ENCODE peak calls at places on chromosomes 6 and 20, in five cellular contexts. One of them, this sample, is unnamed.

GRCh38 chr20:10924628-10925266 is 250.9 kb upstream of the JAG1 start:
- DNase-seq in HepG2: no peak
- DNase-seq in A549: no peak
- DNase-seq in GM12878: no peak
- DNase-seq in K562: no peak
- DNase-seq in this sample: no peak

GRCh38 chr6:31037692-31038091 is 27.4 kb downstream of the MUC22 start:
- DNase-seq in HepG2: no peak
- DNase-seq in A549: no peak
- DNase-seq in GM12878: no peak
- DNase-seq in K562: no peak
- DNase-seq in this sample: no peak

GRCh38 chr6:26033132-26033941 is 53.9 kb upstream of the HFE start:
- DNase-seq in HepG2: peak; percentile 96
- DNase-seq in A549: peak; percentile 87
- DNase-seq in GM12878: peak; percentile 99
- DNase-seq in K562: peak; percentile 96
- DNase-seq in this sample: peak; percentile 95

GRCh38 chr6:37173573-37174195 is 3.7 kb downstream of the PIM1 start:
- DNase-seq in HepG2: no peak
- DNase-seq in A549: no peak
- DNase-seq in GM12878: no peak
- DNase-seq in K562: peak; percentile 84
- DNase-seq in this sample: no peak

GRCh38 chr20:5586720-5587119 is 163.5 kb upstream of the SHLD1 start:
- DNase-seq in HepG2: no peak
- DNase-seq in A549: no peak
- DNase-seq in GM12878: no peak
- DNase-seq in K562: no peak
- DNase-seq in this sample: no peak

GRCh38 chr20:58374906-58375760 is 13.9 kb upstream of the VAPB start:
- DNase-seq in HepG2: no peak
- DNase-seq in A549: no peak
- DNase-seq in GM12878: no peak
- DNase-seq in K562: no peak
- DNase-seq in this sample: peak; percentile 92

GRCh38 chr6:150395388-150396009 is 26.7 kb downstream of the IYD start:
- DNase-seq in HepG2: peak; percentile 60
- DNase-seq in A549: peak; percentile 47
- DNase-seq in GM12878: no peak
- DNase-seq in K562: peak; percentile 73
- DNase-seq in this sample: peak; percentile 93

GRCh38 chr6:10662207-10662606 is 32.2 kb downstream of the C6orf52 start:
- DNase-seq in HepG2: no peak
- DNase-seq in A549: no peak
- DNase-seq in GM12878: no peak
- DNase-seq in K562: no peak
- DNase-seq in this sample: no peak

GRCh38 chr20:3932277-3933073 is 43.3 kb downstream of the PANK2 start:
- DNase-seq in HepG2: no peak
- DNase-seq in A549: no peak
- DNase-seq in GM12878: no peak
- DNase-seq in K562: no peak
- DNase-seq in this sample: no peak

GRCh38 chr6:148835920-148836441 is 89.2 kb downstream of the UST start:
- DNase-seq in HepG2: no peak
- DNase-seq in A549: no peak
- DNase-seq in GM12878: no peak
- DNase-seq in K562: no peak
- DNase-seq in this sample: no peak

GRCh38 chr20:19867940-19868371 is 109.9 kb downstream of the RIN2 start:
- DNase-seq in HepG2: no peak
- DNase-seq in A549: no peak
- DNase-seq in GM12878: no peak
- DNase-seq in K562: no peak
- DNase-seq in this sample: no peak

GRCh38 chr20:17895641-17896246 is 72.8 kb downstream of the SNX5 start:
- DNase-seq in HepG2: no peak
- DNase-seq in A549: no peak
- DNase-seq in GM12878: peak; percentile 11
- DNase-seq in K562: peak; percentile 28
- DNase-seq in this sample: peak; percentile 54

GRCh38 chr6:146090474-146090873 is 61.6 kb downstream of the GRM1 start:
- DNase-seq in HepG2: no peak
- DNase-seq in A549: no peak
- DNase-seq in GM12878: no peak
- DNase-seq in K562: no peak
- DNase-seq in this sample: no peak

GRCh38 chr20:33704197-33704924 is 15.7 kb downstream of the PXMP4 start:
- DNase-seq in HepG2: no peak
- DNase-seq in A549: no peak
- DNase-seq in GM12878: no peak
- DNase-seq in K562: no peak
- DNase-seq in this sample: no peak

GRCh38 chr6:13339863-13340635 is 11.7 kb upstream of the TBC1D7 start:
- DNase-seq in HepG2: no peak
- DNase-seq in A549: no peak
- DNase-seq in GM12878: no peak
- DNase-seq in K562: no peak
- DNase-seq in this sample: no peak

GRCh38 chr20:20209684-20210083 is 157.4 kb downstream of the CFAP61 start:
- DNase-seq in HepG2: no peak
- DNase-seq in A549: no peak
- DNase-seq in GM12878: no peak
- DNase-seq in K562: no peak
- DNase-seq in this sample: no peak

GRCh38 chr6:137677714-137678113 is 183.5 kb upstream of the OLIG3 start:
- DNase-seq in HepG2: no peak
- DNase-seq in A549: no peak
- DNase-seq in GM12878: no peak
- DNase-seq in K562: no peak
- DNase-seq in this sample: no peak

GRCh38 chr20:63884506-63885263 is 10.2 kb upstream of the DNAJC5 start:
- DNase-seq in HepG2: no peak
- DNase-seq in A549: no peak
- DNase-seq in GM12878: no peak
- DNase-seq in K562: no peak
- DNase-seq in this sample: no peak

GRCh38 chr20:40359127-40359892 is 329.7 kb downstream of the MAFB start:
- DNase-seq in HepG2: no peak
- DNase-seq in A549: no peak
- DNase-seq in GM12878: no peak
- DNase-seq in K562: no peak
- DNase-seq in this sample: no peak

GRCh38 chr6:149248688-149249369 is 68.7 kb upstream of the TAB2 start:
- DNase-seq in HepG2: no peak
- DNase-seq in A549: no peak
- DNase-seq in GM12878: no peak
- DNase-seq in K562: peak; percentile 34
- DNase-seq in this sample: no peak

GRCh38 chr6:107965746-107966145 is 7.7 kb upstream of the SEC63 start:
- DNase-seq in HepG2: no peak
- DNase-seq in A549: no peak
- DNase-seq in GM12878: no peak
- DNase-seq in K562: no peak
- DNase-seq in this sample: no peak

GRCh38 chr6:109690373-109690739 is 646 bp downstream of the AK9 start:
- DNase-seq in HepG2: peak; percentile 15
- DNase-seq in A549: peak; percentile 14
- DNase-seq in GM12878: no peak
- DNase-seq in K562: peak; percentile 45
- DNase-seq in this sample: peak; percentile 96

GRCh38 chr6:1527098-1527497 is 82.6 kb upstream of the FOXC1 start:
- DNase-seq in HepG2: no peak
- DNase-seq in A549: no peak
- DNase-seq in GM12878: no peak
- DNase-seq in K562: no peak
- DNase-seq in this sample: peak; percentile 70

GRCh38 chr6:144063744-144064401 is 31.5 kb downstream of the SF3B5 start:
- DNase-seq in HepG2: peak; percentile 50
- DNase-seq in A549: peak; percentile 63
- DNase-seq in GM12878: peak; percentile 59
- DNase-seq in K562: peak; percentile 97
- DNase-seq in this sample: peak; percentile 77

DNA sequence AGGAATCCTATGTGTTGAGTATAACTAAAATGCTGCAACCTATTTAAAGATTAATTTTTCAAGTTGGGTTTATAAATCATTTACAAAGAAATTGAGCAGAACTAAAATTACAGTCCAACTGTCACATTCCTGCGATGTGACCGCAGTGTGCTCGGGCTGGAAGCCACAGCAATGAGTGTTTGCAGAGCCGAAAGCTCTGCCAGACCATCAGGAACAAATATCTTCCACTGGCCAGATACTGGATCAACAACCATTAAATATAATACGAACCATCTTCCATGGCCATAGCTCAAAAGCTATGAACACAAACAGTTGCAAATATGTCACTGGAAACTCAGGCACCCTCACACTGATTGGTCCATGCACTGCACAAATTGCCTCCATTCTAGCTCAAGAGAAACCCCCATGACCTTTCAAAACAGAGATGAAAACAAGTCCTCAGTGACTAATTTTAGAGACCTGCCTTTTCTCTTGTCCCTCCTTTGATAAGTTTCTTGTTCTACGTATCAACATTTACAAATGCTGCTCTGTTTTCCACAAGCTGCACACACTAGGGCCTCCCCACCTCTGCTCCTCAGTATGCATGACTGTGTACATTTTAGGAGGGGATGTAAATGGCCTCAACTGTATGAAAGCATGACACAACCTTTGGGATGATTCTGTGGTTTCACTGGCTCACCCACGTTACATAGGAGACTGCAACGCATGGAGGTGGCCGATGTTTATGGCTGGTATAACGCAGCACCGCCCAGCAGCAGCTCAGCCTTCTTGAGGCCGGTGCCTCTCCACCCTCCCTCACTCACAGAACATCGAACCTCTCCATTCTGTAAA is 171.7 kb downstream of the WDR27 start:
- DNase-seq in HepG2: no peak
- DNase-seq in A549: peak; percentile 5
- DNase-seq in GM12878: no peak
- DNase-seq in K562: no peak
- DNase-seq in this sample: no peak
- TF ChIP-seq JUNB in HepG2: no peak
- TF ChIP-seq JUNB in A549: no peak
- TF ChIP-seq JUNB in GM12878: no peak
- TF ChIP-seq JUNB in K562: no peak
- TF ChIP-seq JUNB in this sample: no peak

GRCh38 chr6:16965679-16966078 is 136.2 kb upstream of the STMND1 start:
- DNase-seq in HepG2: no peak
- DNase-seq in A549: no peak
- DNase-seq in GM12878: no peak
- DNase-seq in K562: no peak
- DNase-seq in this sample: no peak
- TF ChIP-seq JUNB in HepG2: no peak
- TF ChIP-seq JUNB in A549: no peak
- TF ChIP-seq JUNB in GM12878: no peak
- TF ChIP-seq JUNB in K562: no peak
- TF ChIP-seq JUNB in this sample: no peak

DNA sequence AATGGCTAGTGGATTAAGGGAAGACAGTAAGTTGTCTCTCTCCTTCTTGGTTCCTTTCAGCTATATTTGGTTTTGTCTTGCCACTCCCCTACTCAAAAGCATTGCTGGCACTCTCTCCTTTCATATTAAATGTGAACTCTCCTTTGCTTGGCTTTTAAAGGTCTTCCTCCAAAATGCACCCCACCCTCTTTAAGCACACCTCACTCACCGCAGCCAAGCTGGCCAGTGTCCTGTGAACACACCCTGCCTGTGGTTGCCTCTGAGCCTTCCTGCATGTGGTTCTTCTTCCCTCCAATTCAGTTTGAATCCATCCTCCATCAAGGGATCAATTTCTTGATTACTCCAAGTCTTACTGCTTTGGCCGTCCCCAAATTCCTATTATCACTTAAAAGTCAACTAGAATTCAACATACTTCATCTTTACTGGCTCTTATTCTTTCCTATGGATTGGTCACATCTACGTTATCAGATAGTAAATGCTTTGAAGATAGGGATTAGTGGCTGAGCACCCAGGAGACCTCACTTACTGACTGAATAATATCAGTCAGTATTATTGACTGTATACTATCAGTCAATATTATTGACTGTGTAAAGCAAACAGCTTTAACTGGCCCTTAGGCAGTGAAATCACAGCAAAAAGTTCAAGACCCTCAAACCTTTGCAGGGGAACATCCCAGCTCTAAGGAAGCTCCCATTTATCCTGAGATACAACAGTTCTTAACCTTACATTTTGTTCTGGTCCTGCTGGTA is 41.6 kb upstream of the SPDEF start:
- DNase-seq in HepG2: peak; percentile 23
- DNase-seq in A549: no peak
- DNase-seq in GM12878: no peak
- DNase-seq in K562: no peak
- DNase-seq in this sample: no peak
- TF ChIP-seq JUNB in HepG2: no peak
- TF ChIP-seq JUNB in A549: no peak
- TF ChIP-seq JUNB in GM12878: no peak
- TF ChIP-seq JUNB in K562: no peak
- TF ChIP-seq JUNB in this sample: no peak

DNA sequence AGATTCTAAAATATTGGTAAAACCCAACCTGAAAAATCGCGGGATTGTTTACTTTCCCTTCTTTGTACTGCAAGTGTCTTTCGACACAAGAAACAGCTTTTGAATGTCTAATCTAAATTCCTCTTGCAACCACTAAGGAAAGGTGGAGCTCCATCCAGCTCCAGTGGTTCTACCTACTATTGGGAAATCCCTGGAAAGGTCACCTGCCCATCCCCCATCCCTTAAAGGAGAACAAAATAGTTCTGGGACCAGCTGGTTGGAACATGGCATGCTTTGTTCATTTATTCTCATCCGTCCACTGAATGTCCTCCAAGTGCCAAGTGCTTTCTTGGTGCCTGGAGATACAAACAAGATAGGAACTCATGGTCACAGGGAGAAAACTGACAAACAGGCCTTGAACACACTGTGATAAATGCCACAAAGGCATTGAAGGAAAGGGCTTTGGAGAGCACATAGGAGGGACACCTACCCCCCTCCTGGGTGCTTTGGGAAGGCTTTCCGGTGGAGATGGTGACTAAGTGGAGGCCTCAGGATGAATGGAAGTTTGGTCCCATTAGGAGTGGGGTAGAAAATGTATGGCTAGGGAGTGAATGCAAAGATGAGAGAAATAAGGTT is 2.3 kb upstream of the CITED2 start:
- DNase-seq in HepG2: peak; percentile 48
- DNase-seq in A549: peak; percentile 8
- DNase-seq in GM12878: no peak
- DNase-seq in K562: peak; percentile 41
- DNase-seq in this sample: peak; percentile 43
- TF ChIP-seq JUNB in HepG2: no peak
- TF ChIP-seq JUNB in A549: no peak
- TF ChIP-seq JUNB in GM12878: no peak
- TF ChIP-seq JUNB in K562: no peak
- TF ChIP-seq JUNB in this sample: no peak

GRCh38 chr6:19697744-19698290 is 139.4 kb upstream of the ID4 start:
- DNase-seq in HepG2: no peak
- DNase-seq in A549: no peak
- DNase-seq in GM12878: no peak
- DNase-seq in K562: no peak
- DNase-seq in this sample: no peak
- TF ChIP-seq JUNB in HepG2: no peak
- TF ChIP-seq JUNB in A549: no peak
- TF ChIP-seq JUNB in GM12878: no peak
- TF ChIP-seq JUNB in K562: no peak
- TF ChIP-seq JUNB in this sample: no peak

This sample was measured in GM23338.